ENCODE peak calls at places on chromosomes 3 and 15, in ten cellular contexts. S is mesendoderm, A is kidney tubule cell, P is activated gamma-delta T cell treated with Interleukin-2 at 50 U/mL for 16 hours, C is lower leg skin, R is NCI-H69, D is pons, G is stomach, M is Panc1, B is endothelial cell. O is an unnamed sample.

GRCh38 chr3:87898971-87899370 is 159.8 kb downstream of the CGGBP1 start:
- DNase-seq in G (no peak), M (no peak), P (no peak), B (no peak), R (no peak), D (no peak), S (no peak), A (no peak), C (no peak), O (no peak)

GRCh38 chr3:189053327-189053726 is 118.4 kb upstream of the TPRG1 start:
- DNase-seq in M (no peak), R (no peak), S (no peak), P (no peak), C (no peak), B (no peak), D (no peak), G (no peak), A (no peak), O (no peak)

GRCh38 chr15:67126551-67127333 is 61.3 kb downstream of the SMAD3 start:
- DNase-seq in R (peak), D (no peak), A (peak), P (no peak), M (no peak), B (no peak), G (no peak), S (no peak), C (no peak), O (no peak)

GRCh38 chr15:52291204-52291603 is 4.4 kb downstream of the MYO5C start:
- DNase-seq in G (no peak), S (no peak), D (no peak), B (no peak), A (no peak), R (no peak), P (no peak), M (no peak), C (no peak), O (no peak)

GRCh38 chr15:56794150-56794922 is 61.0 kb upstream of the ZNF280D start:
- DNase-seq in B (no peak), M (no peak), D (no peak), P (no peak), S (no peak), C (no peak), A (no peak), R (no peak), G (no peak), O (no peak)

GRCh38 chr15:80068578-80068977 is 9.1 kb downstream of the ZFAND6 start:
- DNase-seq in C (peak), D (no peak), R (no peak), A (no peak), B (no peak), G (no peak), S (no peak), M (no peak), P (no peak), O (no peak)

GRCh38 chr3:57170946-57171345 is 5.8 kb upstream of the IL17RD start:
- DNase-seq in P (no peak), B (no peak), R (no peak), G (no peak), A (peak), D (no peak), M (no peak), S (no peak), C (no peak), O (no peak)

GRCh38 chr3:172166261-172166660 is 126.9 kb downstream of the FNDC3B start:
- DNase-seq in M (no peak), G (no peak), A (no peak), S (no peak), C (no peak), D (no peak), R (no peak), B (no peak), P (no peak), O (no peak)

GRCh38 chr3:16318216-16318615 is 53.2 kb downstream of the OXNAD1 start:
- DNase-seq in M (no peak), D (no peak), P (no peak), A (no peak), C (no peak), G (no peak), S (no peak), B (no peak), R (no peak), O (no peak)

GRCh38 chr3:177789500-177789899 is 592.2 kb upstream of the TBL1XR1 start:
- DNase-seq in P (no peak), D (no peak), B (no peak), G (no peak), S (no peak), R (no peak), C (no peak), A (no peak), M (no peak), O (no peak)

GRCh38 chr15:81548350-81549116 is 174.5 kb upstream of the TMC3 start:
- DNase-seq in G (no peak), P (no peak), M (no peak), B (no peak), C (no peak), R (no peak), D (peak), A (no peak), S (no peak), O (no peak)

GRCh38 chr15:40040770-40041169 is 1.8 kb upstream of the SRP14 start:
- DNase-seq in P (no peak), G (no peak), A (no peak), S (no peak), R (no peak), C (no peak), D (no peak), B (no peak), M (no peak), O (no peak)

O was measured in mucosa of gallbladder.